ENCODE peak calls at places on chromosomes 12 and 14, in four cellular contexts. H is K562, X is choroid plexus epithelial cell, M is mammary epithelial cell. A is an unnamed sample.
A peak's percentile ranks its signal among the peaks of the same experiment; 100 is the strongest.

GRCh38 chr14:76810953-76811400 is 1.7 kb downstream of the ANGEL1 start:
- DNase-seq in H (peak; percentile 55), X (peak; percentile 54), M (peak; percentile 26), A (peak; percentile 42)

GRCh38 chr14:93688239-93688666 is 100.0 kb downstream of the PRIMA1 start:
- DNase-seq in H (no peak), X (no peak), M (no peak), A (no peak)

GRCh38 chr12:68042212-68042699 is 53.0 kb downstream of the IFNG-AS1 start:
- DNase-seq in H (no peak), X (peak; percentile 13), M (peak; percentile 98), A (peak; percentile 95)

GRCh38 chr14:67999290-67999689 is 179.7 kb downstream of the RAD51B start:
- DNase-seq in H (no peak), X (peak; percentile 56), M (peak; percentile 17), A (peak; percentile 2)

GRCh38 chr14:105050551-105050897 is 14.7 kb downstream of the GPR132 start:
- DNase-seq in H (peak; percentile 43), X (peak; percentile 67), M (peak; percentile 65), A (peak; percentile 71)

GRCh38 chr14:100219126-100219785 is 19.7 kb upstream of the YY1 start:
- DNase-seq in H (no peak), X (peak; percentile 22), M (no peak), A (no peak)

GRCh38 chr12:87082756-87083155 is 826.6 kb upstream of the MGAT4C start:
- DNase-seq in H (no peak), X (peak; percentile 16), M (no peak), A (peak; percentile 25)

GRCh38 chr12:53465679-53466078 is 13.8 kb downstream of the PCBP2 start:
- DNase-seq in H (no peak), X (no peak), M (no peak), A (no peak)

GRCh38 chr12:57535764-57536596 is 11.0 kb downstream of the DCTN2 start:
- DNase-seq in H (no peak), X (no peak), M (no peak), A (no peak)

GRCh38 chr12:64595863-64596793 is 14.2 kb upstream of the RASSF3 start:
- DNase-seq in H (no peak), X (no peak), M (no peak), A (no peak)
- TF ChIP-seq CTCF in H (no peak), X (no peak), M (no peak), A (no peak)

DNA sequence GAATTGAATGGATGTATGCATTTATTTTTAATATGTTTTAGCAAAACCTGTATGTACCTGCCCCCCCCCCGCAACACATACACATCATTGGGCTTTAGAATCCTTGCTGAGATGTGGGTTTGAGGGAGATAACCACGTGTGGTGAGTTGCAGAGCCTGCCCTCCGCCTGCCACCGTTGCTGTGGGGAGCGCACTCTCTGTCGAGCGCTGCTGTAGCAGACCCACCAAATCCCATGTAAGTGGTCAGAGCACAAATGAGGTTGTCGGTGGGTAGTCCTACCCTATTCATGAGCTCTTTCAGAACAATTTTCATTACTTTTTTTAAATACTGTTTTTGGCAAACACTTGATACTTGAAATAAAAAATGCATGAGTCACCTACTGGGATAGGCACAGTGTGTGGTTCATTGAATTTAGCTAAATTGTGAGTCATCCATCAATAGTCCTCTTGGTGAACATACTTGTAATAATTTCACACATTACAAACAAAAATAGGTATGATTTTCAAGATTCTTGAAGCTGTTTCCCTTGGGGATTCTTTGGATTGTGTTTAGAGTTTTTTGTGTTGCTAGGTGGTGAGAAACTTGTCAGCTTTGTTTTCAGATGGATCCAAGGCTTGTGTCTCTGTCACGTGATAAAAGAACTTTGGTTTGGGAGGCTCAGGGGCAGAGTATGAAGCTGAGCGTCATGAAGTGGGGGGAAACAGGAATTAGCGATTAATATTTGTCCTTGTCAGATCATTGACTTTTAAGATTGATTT is 107.6 kb downstream of the PTCSC3 start:
- DNase-seq in H (no peak), X (peak; percentile 41), M (peak; percentile 54), A (peak; percentile 61)
- TF ChIP-seq CTCF in H (no peak), X (no peak), M (no peak), A (no peak)

GRCh38 chr12:64392221-64392620 is 1.7 kb upstream of the C12orf56 start:
- DNase-seq in H (peak; percentile 40), X (peak; percentile 78), M (peak; percentile 30), A (peak; percentile 64)

GRCh38 chr12:64389154-64389553 is 1.4 kb downstream of the C12orf56 start:
- DNase-seq in H (no peak), X (no peak), M (no peak), A (peak; percentile 21)

GRCh38 chr12:64387201-64387816 is 3.2 kb downstream of the C12orf56 start:
- DNase-seq in H (no peak), X (no peak), M (peak; percentile 29), A (peak; percentile 83)

GRCh38 chr12:64385468-64385867 is 5.1 kb downstream of the C12orf56 start:
- DNase-seq in H (no peak), X (no peak), M (peak; percentile 82), A (peak; percentile 94)

GRCh38 chr12:64390275-64390851 is at the start of gene C12orf56:
- DNase-seq in H (no peak), X (peak; percentile 33), M (no peak), A (peak; percentile 27)
- TF ChIP-seq CTCF in H (no peak), X (no peak), M (no peak), A (no peak)

DNA sequence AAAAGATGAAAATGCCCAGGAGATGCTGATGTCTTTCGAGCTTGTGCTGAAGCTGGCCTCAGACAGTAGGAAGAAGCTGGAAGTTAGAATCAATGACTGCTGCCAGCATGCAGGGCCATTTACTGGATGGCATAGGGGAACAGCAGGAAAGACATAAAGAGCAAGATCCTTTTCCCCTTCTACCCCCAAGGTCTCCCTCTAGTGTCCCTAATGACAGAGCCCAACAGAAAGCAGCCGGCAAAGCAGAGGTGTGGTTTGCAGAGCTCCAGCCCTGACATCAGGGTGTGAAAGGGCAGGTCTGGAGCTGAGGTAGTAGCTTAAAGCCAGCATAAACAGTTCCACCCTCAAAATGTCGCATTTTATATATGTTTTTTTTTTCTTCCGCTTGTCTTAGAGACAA is 1560.7 kb upstream of the TMEM132C start:
- DNase-seq in H (no peak), X (no peak), M (no peak), A (no peak)
- TF ChIP-seq CTCF in H (no peak), X (no peak), M (no peak), A (no peak)

DNA sequence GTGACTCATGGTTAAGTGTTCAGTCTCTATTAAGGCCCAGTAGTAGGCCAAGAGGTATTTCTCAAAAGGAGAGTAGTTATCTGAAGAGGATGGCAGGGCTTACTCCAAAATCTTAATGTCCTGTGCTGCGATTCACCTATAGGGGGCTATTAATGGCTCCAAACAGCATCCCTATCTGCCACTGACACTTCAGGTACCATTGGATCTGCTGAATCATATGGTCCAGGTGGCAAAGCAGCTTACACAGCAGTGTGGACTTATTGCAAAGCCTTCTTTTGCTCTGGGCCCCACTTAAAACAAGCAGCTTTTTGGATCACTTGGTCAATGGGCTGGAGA is 60.8 kb upstream of the ATP2B1 start:
- DNase-seq in H (no peak), X (no peak), M (no peak), A (no peak)
- TF ChIP-seq CTCF in H (no peak), X (peak; percentile 30), M (no peak), A (no peak)

GRCh38 chr12:93825501-93825888 is 148.3 kb downstream of the CRADD start:
- DNase-seq in H (no peak), X (peak; percentile 27), M (no peak), A (no peak)
- TF ChIP-seq CTCF in H (no peak), X (peak; percentile 17), M (peak; percentile 2), A (no peak)

DNA sequence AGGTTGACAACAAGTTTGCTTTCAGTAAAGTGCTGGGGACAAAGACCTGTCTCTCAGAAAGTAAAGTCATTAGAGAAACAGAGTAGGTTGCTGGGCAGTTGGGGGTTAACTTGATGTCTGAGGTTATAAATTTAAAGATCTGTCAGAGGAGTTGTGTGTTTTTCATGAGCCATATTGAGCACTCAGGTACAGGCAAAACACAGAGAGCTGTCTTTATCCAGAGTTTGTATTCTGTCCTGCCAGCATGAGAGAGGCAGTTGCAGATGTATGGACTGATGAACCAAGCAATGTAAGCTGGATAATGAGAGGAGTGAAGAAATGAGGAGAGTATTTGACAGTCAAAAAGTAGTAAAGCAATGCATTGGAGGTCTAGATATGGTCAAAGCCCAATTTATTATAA is 156.7 kb downstream of the SLC41A2 start:
- DNase-seq in H (no peak), X (no peak), M (no peak), A (no peak)
- TF ChIP-seq CTCF in H (no peak), X (no peak), M (no peak), A (no peak)